ENCODE peak calls at places on chromosomes 4 and X, in four cellular contexts. W is cardiac muscle cell, M is PC-3, P is suprapubic skin. C is an unnamed sample.

GRCh38 chrX:74593593-74593992 is 20.8 kb downstream of the RLIM start:
- DNase-seq in W (peak; percentile 59), M (no peak), P (no peak), C (peak; percentile 19)

GRCh38 chr4:155530290-155530689 is 136.4 kb upstream of the GUCY1A1 start:
- DNase-seq in W (no peak), M (peak; percentile 91), P (no peak), C (no peak)

GRCh38 chr4:52982246-52982950 is 120.3 kb downstream of the RASL11B start:
- DNase-seq in W (peak; percentile 79), M (peak; percentile 66), P (no peak), C (peak; percentile 53)

GRCh38 chr4:26032572-26033320 is 118.7 kb downstream of the SMIM20 start:
- DNase-seq in W (peak; percentile 91), M (peak; percentile 55), P (no peak), C (no peak)

GRCh38 chr4:125689839-125690238 is 375.1 kb downstream of the FAT4 start:
- DNase-seq in W (no peak), M (no peak), P (no peak), C (no peak)

GRCh38 chrX:153595859-153596857 is 2.8 kb downstream of the CCNQ start:
- DNase-seq in W (no peak), M (no peak), P (no peak), C (peak; percentile 51)

GRCh38 chr4:55742655-55743191 is 76.9 kb upstream of the EXOC1L start:
- DNase-seq in W (peak; percentile 66), M (peak; percentile 11), P (no peak), C (no peak)

GRCh38 chr4:127410201-127410600 is 222.6 kb upstream of the INTU start:
- DNase-seq in W (no peak), M (no peak), P (no peak), C (no peak)

GRCh38 chr4:48454591-48454990 is 28.6 kb upstream of the SLC10A4 start:
- DNase-seq in W (no peak), M (no peak), P (no peak), C (no peak)

GRCh38 chrX:130190801-130191200 is 19.0 kb downstream of the RAB33A start:
- DNase-seq in W (no peak), M (no peak), P (no peak), C (no peak)

GRCh38 chrX:97050413-97050812 is 166.7 kb downstream of the RPA4 start:
- DNase-seq in W (peak; percentile 25), M (no peak), P (no peak), C (no peak)

GRCh38 chr4:159145318-159146006 is 42.6 kb downstream of the RAPGEF2 start:
- DNase-seq in W (no peak), M (no peak), P (no peak), C (no peak)

GRCh38 chrX:136780241-136780640 is 491 bp downstream of the ARHGEF6 start:
- DNase-seq in W (no peak), M (no peak), P (no peak), C (no peak)

GRCh38 chr4:143185253-143186107 is 763 bp downstream of the USP38 start:
- DNase-seq in W (peak; percentile 10), M (peak; percentile 42), P (peak; percentile 79), C (peak; percentile 75)

GRCh38 chrX:115259238-115259875 is 25.5 kb upstream of the LRCH2 start:
- DNase-seq in W (peak; percentile 3), M (no peak), P (no peak), C (no peak)
- H3K4me1 ChIP-seq in W (peaks cover 9% of the 10 kb centered on the region), M (no peaks in the 10 kb centered on the region), P (no peaks in the 10 kb centered on the region), C (no peaks in the 10 kb centered on the region)

GRCh38 chrX:940691-941090 is 271.8 kb downstream of the CRLF2 start:
- DNase-seq in W (no peak), M (no peak), P (no peak), C (no peak)
- H3K4me3 ChIP-seq in W (no peak overlapping the region), M (no peak overlapping the region), P (no peak overlapping the region), C (no peak overlapping the region)

DNA sequence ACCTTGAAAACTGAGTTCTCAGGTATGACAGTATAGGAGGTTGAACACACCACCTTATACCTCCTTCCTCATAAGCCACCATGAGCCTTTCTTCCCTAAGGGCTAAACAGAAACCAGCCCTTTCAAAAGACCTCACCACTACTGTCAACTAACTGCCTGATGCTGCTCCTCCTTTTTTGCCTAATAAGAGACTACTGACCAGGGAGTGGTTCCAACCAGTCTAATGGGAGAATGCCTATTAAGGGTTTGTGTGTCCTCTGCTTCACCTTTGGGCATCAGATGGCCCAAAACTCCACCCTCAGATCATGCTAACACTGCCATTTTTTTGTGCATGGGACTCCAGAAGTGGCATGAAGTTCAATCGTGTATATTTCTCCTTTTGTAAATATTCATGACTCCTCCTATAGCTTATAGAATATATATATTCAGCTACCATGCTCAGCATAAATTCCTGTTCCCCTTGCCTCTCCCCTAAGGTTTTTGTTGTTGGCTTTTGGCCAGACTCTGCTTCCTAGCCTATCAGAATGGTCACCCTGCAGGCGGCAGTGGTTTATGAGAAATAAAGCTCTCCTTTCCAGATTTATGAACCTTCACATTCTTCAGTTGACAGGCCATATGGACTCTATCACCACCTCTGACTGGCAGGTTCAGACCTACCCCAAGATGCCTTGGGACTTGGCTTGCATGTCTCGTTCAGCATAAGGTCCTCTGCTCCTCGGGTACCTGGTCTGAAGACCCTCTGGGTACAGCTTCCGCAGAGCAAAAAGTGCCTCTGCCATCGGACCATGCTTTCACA is 28.2 kb downstream of the FGFBP1 start:
- DNase-seq in W (no peak), M (no peak), P (no peak), C (no peak)
- H3K4me1 ChIP-seq in W (no peaks in the 10 kb centered on the region), M (peaks cover 50% of the 10 kb centered on the region), P (peaks cover 28% of the 10 kb centered on the region), C (no peaks in the 10 kb centered on the region)

DNA sequence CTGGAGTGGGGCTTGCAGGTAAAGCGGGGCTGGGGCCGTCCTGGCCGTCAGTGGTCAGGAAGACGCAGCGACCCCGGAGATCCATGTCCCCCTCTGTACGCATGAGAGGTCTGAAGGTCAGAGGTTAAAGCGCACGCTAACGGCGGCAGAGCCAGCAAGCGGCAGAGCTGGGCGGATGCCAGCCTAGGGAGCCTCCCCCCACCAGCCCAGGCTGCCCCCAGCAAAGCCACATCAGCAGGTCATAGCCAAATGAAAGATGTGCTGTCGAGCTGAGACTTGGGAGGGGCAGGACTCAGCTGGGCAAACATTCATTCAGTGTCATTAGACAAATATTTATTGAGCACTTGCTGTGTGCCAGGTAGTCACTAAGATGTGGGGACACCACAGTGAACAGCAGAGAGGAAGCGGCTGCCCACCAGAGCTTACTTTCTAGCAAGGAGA is 593 bp upstream of the JAKMIP1 start:
- DNase-seq in W (no peak), M (peak; percentile 76), P (no peak), C (no peak)
- H3K4me3 ChIP-seq in W (peak overlapping the region; percentile 95), M (peak overlapping the region; percentile 67), P (peak overlapping the region; percentile 51), C (no peak overlapping the region)

DNA sequence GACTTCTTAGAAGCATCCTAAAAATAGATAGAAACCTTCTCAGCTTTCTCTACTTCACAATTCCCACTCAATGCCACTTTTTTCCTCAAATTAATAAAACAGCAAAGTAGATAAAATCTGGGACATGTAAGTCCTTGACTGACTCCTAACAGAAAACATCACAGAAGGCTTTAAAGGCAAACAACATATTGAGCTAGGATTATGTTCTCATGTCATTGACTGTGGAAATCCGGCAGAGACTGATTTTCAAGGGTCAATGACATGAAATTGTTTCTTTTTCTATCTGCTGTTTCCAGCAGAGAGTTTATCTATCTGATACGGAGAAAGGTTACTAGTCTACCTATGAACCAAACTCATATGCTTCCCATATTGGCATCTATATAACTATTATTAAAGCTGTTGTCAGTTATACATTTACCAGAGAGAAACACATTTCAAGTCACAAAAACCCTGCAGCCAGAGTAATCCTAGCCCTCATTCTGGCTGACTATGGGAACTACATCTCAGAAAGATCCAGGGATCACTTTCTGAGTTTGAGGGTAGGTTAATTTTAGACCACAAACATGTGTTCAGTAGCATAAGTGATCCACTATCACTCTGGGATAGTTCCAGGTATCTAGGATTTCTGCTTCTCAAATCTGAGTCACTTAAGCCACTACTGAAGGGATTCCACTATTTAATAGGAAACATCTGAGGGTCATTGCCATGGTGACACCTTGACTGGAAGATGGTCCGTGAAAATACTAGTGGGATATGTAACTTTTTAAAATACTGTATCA is 147.6 kb downstream of the PPP3CA start:
- DNase-seq in W (no peak), M (peak; percentile 15), P (no peak), C (no peak)
- H3K4me1 ChIP-seq in W (peaks cover 34% of the 10 kb centered on the region), M (peaks cover 21% of the 10 kb centered on the region), P (peaks cover 39% of the 10 kb centered on the region), C (no peaks in the 10 kb centered on the region)